ENCODE peak calls at places on chromosomes 7 and 10, in five cellular contexts. B is stimulated activated CD4-positive, alpha-beta T cell treated with anti-CD3 and anti-CD28 coated beads, Interleukin-4, amount 100 ng/mL, for 1 hour; L is LHCN-M2; F is heart left ventricle; P is NCI-H2171 treated with DMSO at 0.1 percent for 48 hours. C is an unnamed sample.

GRCh38 chr10:105535478-105535877 is 894.4 kb downstream of the SORCS3 start:
- DNase-seq in P (no peak), L (no peak), B (no peak), F (no peak), C (no peak)

GRCh38 chr7:121498816-121499215 is 102.7 kb upstream of the FAM3C start:
- DNase-seq in L (no peak), F (no peak), P (no peak), B (no peak), C (no peak)

GRCh38 chr7:79820387-79820786 is 314.2 kb upstream of the GNAI1 start:
- DNase-seq in F (peak; percentile 79), B (no peak), P (peak; percentile 97), L (peak; percentile 57), C (peak; percentile 84)

GRCh38 chr7:20402297-20403230 is 71.9 kb downstream of the ITGB8 start:
- DNase-seq in L (peak; percentile 19), F (no peak), B (no peak), P (no peak), C (no peak)

GRCh38 chr10:122689146-122689807 is 10.4 kb downstream of the C10orf120 start:
- DNase-seq in P (no peak), F (no peak), L (no peak), B (no peak), C (no peak)

GRCh38 chr10:112955736-112956421 is 5.8 kb downstream of the TCF7L2 start:
- DNase-seq in L (peak; percentile 97), P (no peak), F (no peak), B (no peak), C (no peak)

GRCh38 chr7:157037635-157038034 is 27.2 kb upstream of the MNX1 start:
- DNase-seq in P (no peak), L (no peak), F (no peak), B (no peak), C (no peak)

GRCh38 chr7:18341756-18342155 is 153.8 kb upstream of the HDAC9 start:
- DNase-seq in B (no peak), F (no peak), P (no peak), L (no peak), C (no peak)

GRCh38 chr7:41881313-41882130 is 178.6 kb upstream of the INHBA start:
- DNase-seq in B (peak; percentile 72), P (no peak), L (no peak), F (no peak), C (peak; percentile 37)

GRCh38 chr7:156090988-156091387 is 278.7 kb upstream of the SHH start:
- DNase-seq in L (no peak), B (no peak), F (no peak), P (no peak), C (no peak)

GRCh38 chr10:102540023-102540422 is 36.3 kb downstream of the SUFU start:
- DNase-seq in B (no peak), F (no peak), L (peak; percentile 17), P (no peak), C (no peak)

GRCh38 chr7:1576521-1577253 is 6.9 kb upstream of the PSMG3 start:
- DNase-seq in F (no peak), B (no peak), L (no peak), P (no peak), C (no peak)

GRCh38 chr7:127250312-127251047 is 2.3 kb downstream of the GRM8 start:
- DNase-seq in P (no peak), L (peak; percentile 17), B (no peak), F (no peak), C (no peak)

GRCh38 chr10:28763471-28763870 is 86.2 kb downstream of the BAMBI start:
- DNase-seq in B (no peak), F (no peak), L (no peak), P (no peak), C (no peak)